ENCODE peak calls at places on chromosomes 12 and 14, in four cellular contexts. J is left cardiac atrium, O is uterus, B is SK-N-DZ. P is an unnamed sample.
A peak's percentile ranks its signal among the peaks of the same experiment; 100 is the strongest.

GRCh38 chr14:75915063-75915462 is 66.7 kb downstream of the TGFB3 start:
- DNase-seq in J (no peak), O (no peak), B (no peak), P (no peak)

GRCh38 chr12:34396861-34397590 is 374.7 kb downstream of the ALG10 start:
- DNase-seq in J (peak; percentile 11), O (peak; percentile 4), B (no peak), P (peak; percentile 44)

GRCh38 chr12:32841061-32841460 is 55.5 kb downstream of the PKP2 start:
- DNase-seq in J (no peak), O (no peak), B (no peak), P (no peak)

GRCh38 chr14:77043177-77043983 is 14.9 kb upstream of the IRF2BPL start:
- DNase-seq in J (peak; percentile 61), O (peak; percentile 64), B (no peak), P (peak; percentile 78)

GRCh38 chr14:20376071-20376588 is 32.7 kb downstream of the PARP2 start:
- DNase-seq in J (no peak), O (no peak), B (no peak), P (no peak)

GRCh38 chr14:32913725-32914124 is 25.0 kb upstream of the NPAS3 start:
- DNase-seq in J (no peak), O (no peak), B (no peak), P (no peak)

GRCh38 chr12:116916122-116916521 is 5.4 kb downstream of the FBXW8 start:
- DNase-seq in J (no peak), O (no peak), B (no peak), P (no peak)

GRCh38 chr12:19624401-19624930 is 185.2 kb downstream of the AEBP2 start:
- DNase-seq in J (no peak), O (no peak), B (no peak), P (no peak)

GRCh38 chr12:57726151-57726883 is 12.2 kb downstream of the AGAP2 start:
- DNase-seq in J (peak; percentile 86), O (peak; percentile 82), B (no peak), P (peak; percentile 93)

GRCh38 chr14:68775614-68776126 is 17.2 kb downstream of the ZFP36L1 start:
- DNase-seq in J (no peak), O (no peak), B (no peak), P (no peak)

GRCh38 chr12:2959508-2960431 is 573 bp downstream of the TEAD4 start:
- DNase-seq in J (peak; percentile 80), O (peak; percentile 67), B (peak; percentile 68), P (peak; percentile 93)

GRCh38 chr12:121214171-121214777 is 4.3 kb downstream of the P2RX4 start:
- DNase-seq in J (no peak), O (no peak), B (no peak), P (no peak)

GRCh38 chr12:9758119-9758518 is 2.6 kb downstream of the CD69 start:
- DNase-seq in J (no peak), O (no peak), B (no peak), P (no peak)

GRCh38 chr14:88961214-88961613 is 136.8 kb downstream of the TTC8 start:
- DNase-seq in J (no peak), O (no peak), B (no peak), P (no peak)

GRCh38 chr12:130650131-130650530 is 66.0 kb downstream of the RIMBP2 start:
- DNase-seq in J (no peak), O (no peak), B (no peak), P (peak; percentile 35)

GRCh38 chr14:64702493-64703392 is 1.5 kb upstream of the PLEKHG3 start:
- DNase-seq in J (no peak), O (no peak), B (no peak), P (peak; percentile 93)

GRCh38 chr14:100677925-100678765 is 48.5 kb upstream of the DLK1 start:
- DNase-seq in J (peak; percentile 56), O (peak; percentile 77), B (peak; percentile 33), P (no peak)

GRCh38 chr14:36805116-36805515 is 143.5 kb downstream of the PAX9 start:
- DNase-seq in J (peak; percentile 60), O (no peak), B (no peak), P (no peak)

GRCh38 chr14:65356327-65356836 is 56.1 kb upstream of the FUT8 start:
- DNase-seq in J (no peak), O (no peak), B (no peak), P (no peak)

P was measured in kidney.